ENCODE peak calls at places on chromosomes 7 and 10, in four cellular contexts. H, M, O and P are unnamed samples.

GRCh38 chr10:119479048-119479394 is 63.5 kb downstream of the RGS10 start:
- DNase-seq in M (no peak), H (no peak), O (no peak), P (no peak)

GRCh38 chr7:31811650-31812461 is 124.8 kb downstream of the PPP1R17 start:
- DNase-seq in M (no peak), O (no peak), H (no peak), P (no peak)

GRCh38 chr10:3045471-3046209 is 21.7 kb upstream of the PFKP start:
- DNase-seq in M (peak; percentile 93), H (no peak), O (no peak), P (no peak)

GRCh38 chr10:31353574-31353973 is 34.6 kb downstream of the ZEB1 start:
- DNase-seq in H (no peak), M (no peak), O (peak; percentile 82), P (no peak)

GRCh38 chr7:73839743-73840714 is 2.3 kb downstream of the METTL27 start:
- DNase-seq in M (peak; percentile 51), H (no peak), O (no peak), P (no peak)

GRCh38 chr10:62467509-62467908 is 93.3 kb downstream of the ZNF365 start:
- DNase-seq in O (no peak), M (no peak), H (no peak), P (no peak)

GRCh38 chr7:5646846-5647245 is 134.6 kb downstream of the RNF216 start:
- DNase-seq in M (no peak), H (no peak), O (no peak), P (no peak)

GRCh38 chr10:101012525-101013364 is 13.1 kb downstream of the LZTS2 start:
- DNase-seq in M (peak; percentile 94), H (peak; percentile 87), O (peak; percentile 96), P (no peak)

GRCh38 chr7:6022671-6023070 is 8.5 kb upstream of the ANKRD61 start:
- DNase-seq in M (peak; percentile 3), H (no peak), O (no peak), P (no peak)

GRCh38 chr10:28716748-28717147 is 39.4 kb downstream of the BAMBI start:
- DNase-seq in O (no peak), M (no peak), H (no peak), P (no peak)

GRCh38 chr7:25288536-25289283 is 60.4 kb upstream of the NPVF start:
- DNase-seq in O (no peak), H (no peak), M (no peak), P (no peak)

GRCh38 chr10:79446451-79447020 is 1.1 kb upstream of the ZCCHC24 start:
- DNase-seq in M (peak; percentile 92), H (no peak), O (no peak), P (no peak)

GRCh38 chr10:34637419-34637911 is 177.6 kb downstream of the PARD3 start:
- DNase-seq in M (peak; percentile 82), H (peak; percentile 85), O (peak; percentile 10), P (peak; percentile 47)

GRCh38 chr10:62637249-62638061 is 167.1 kb upstream of the ADO start:
- DNase-seq in H (peak; percentile 93), O (no peak), M (no peak), P (no peak)

GRCh38 chr7:159142730-159143129 is 1.9 kb downstream of the VIPR2 start:
- DNase-seq in O (no peak), H (no peak), M (no peak), P (no peak)

GRCh38 chr10:126939706-126940105 is 34.5 kb downstream of the DOCK1 start:
- DNase-seq in O (no peak), M (no peak), H (no peak), P (no peak)

GRCh38 chr7:122884186-122884585 is 2.1 kb downstream of the CADPS2 start:
- DNase-seq in O (no peak), M (no peak), H (no peak), P (no peak)

GRCh38 chr7:149469806-149470205 is 8.9 kb upstream of the ZNF777 start:
- DNase-seq in M (no peak), H (no peak), O (no peak), P (no peak)

GRCh38 chr10:93072225-93072712 is 1.4 kb upstream of the CYP26A1 start:
- DNase-seq in M (no peak), H (peak; percentile 94), O (no peak), P (no peak)

GRCh38 chr10:93071177-93071472 is 2.6 kb upstream of the CYP26A1 start:
- DNase-seq in H (no peak), M (peak; percentile 42), O (no peak), P (no peak)

GRCh38 chr10:93072713-93073538 is 767 bp upstream of the CYP26A1 start:
- DNase-seq in O (no peak), H (peak; percentile 16), M (no peak), P (no peak)

GRCh38 chr10:93070378-93071176 is 3.1 kb upstream of the CYP26A1 start:
- DNase-seq in M (no peak), H (no peak), O (no peak), P (no peak)

GRCh38 chr10:93071674-93072224 is 1.9 kb upstream of the CYP26A1 start:
- DNase-seq in O (no peak), H (peak; percentile 55), M (peak; percentile 72), P (no peak)
- H3K4me3 ChIP-seq in O (no peak overlapping the region), H (peak overlapping the region; percentile 97), M (peak overlapping the region; percentile 73), P (peak overlapping the region; percentile 8)

DNA sequence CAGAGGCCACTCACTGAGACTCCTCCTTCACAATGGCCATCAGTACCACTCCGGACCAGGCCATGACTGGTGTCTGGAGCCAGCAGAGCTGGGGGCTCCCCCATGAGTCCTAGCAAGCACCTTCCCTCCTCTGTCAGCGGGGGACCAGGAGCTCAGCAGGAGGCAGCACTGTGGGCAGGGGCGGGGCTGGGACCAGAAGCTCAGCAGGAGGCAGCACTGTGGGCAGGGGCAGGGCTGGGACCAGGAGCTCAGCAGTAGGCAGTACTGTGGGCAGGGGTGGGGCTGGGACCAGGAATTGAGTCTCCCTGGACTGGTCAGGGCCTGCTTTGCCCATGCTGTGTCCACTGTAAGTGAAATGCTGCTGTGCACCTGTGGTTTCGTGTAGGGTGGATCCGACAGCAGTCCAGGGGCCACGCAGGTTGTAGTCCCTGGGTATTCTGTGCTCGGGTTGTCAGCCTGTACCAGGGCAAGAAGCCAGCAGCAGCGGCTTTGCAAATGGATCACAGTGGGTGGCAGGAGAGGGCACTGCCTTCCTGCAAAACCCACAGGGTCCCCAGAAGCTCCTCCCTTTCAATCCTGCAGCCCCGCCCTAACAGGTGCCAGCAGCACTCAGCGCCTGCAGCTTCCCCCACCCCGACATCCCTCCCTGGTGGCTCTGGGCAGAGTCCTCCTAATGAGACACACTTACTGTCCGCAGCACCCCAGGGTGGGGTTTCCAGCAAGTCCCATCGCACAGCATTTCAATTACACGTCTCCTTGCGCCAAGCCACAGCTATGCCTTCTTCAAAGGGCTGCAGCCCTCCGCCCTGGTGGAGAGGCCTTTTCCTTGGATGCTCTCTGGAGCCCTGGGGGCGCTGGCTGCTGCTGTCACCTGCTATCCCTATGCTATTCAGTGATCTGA is 220.5 kb downstream of the TCERG1L start:
- DNase-seq in H (no peak), M (peak; percentile 66), O (no peak), P (no peak)
- H3K9me3 ChIP-seq in H (no peaks in the 10 kb centered on the region), M (no peaks in the 10 kb centered on the region), O (no peaks in the 10 kb centered on the region), P (peaks cover 22% of the 10 kb centered on the region)

GRCh38 chr7:95595825-95596182 is 512 bp downstream of the PDK4 start:
- DNase-seq in O (no peak), M (no peak), H (no peak), P (no peak)
- H3K4me3 ChIP-seq in O (peak overlapping the region; percentile 54), M (peak overlapping the region; percentile 94), H (peak overlapping the region; percentile 32), P (peak overlapping the region; percentile 78)

GRCh38 chr10:133459454-133460207 is 5.9 kb downstream of the SCART1 start:
- DNase-seq in H (no peak), O (no peak), M (peak; percentile 65), P (no peak)
- H3K9me3 ChIP-seq in H (no peaks in the 10 kb centered on the region), O (no peaks in the 10 kb centered on the region), M (no peaks in the 10 kb centered on the region), P (peaks cover 26% of the 10 kb centered on the region)

DNA sequence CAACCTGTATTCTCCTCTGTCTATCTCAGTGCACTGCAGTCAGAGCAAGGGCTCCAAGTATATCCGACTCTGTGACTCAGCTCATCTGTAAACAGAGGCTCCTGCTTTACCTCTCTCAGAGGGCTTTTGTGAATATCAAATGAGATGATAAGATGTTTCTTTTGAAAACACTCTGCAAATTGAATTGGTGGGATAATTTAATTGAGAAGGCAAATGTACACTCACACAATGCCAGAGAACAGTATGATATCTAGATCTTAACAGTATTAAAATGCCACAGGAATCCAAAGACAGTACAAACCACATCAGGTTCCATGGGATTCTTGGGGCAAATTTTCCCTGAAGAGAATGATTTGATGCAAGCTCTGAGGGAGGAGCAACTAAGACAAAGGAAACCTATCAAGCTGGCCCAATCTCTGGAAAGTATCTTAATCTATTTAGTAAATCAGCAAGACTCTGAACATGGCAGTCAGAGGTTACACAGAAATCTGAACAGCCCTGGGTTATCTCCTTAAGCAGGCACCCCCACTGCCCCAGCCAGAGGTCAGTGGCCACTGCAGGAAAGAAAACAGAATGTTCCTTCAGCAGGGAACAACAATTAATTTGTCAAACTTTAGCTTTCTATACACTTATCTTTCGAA is 45.9 kb downstream of the DOCK4 start:
- DNase-seq in O (no peak), H (no peak), M (peak; percentile 69), P (no peak)
- H3K4me3 ChIP-seq in O (no peak overlapping the region), H (no peak overlapping the region), M (no peak overlapping the region), P (no peak overlapping the region)